ENCODE peak calls at places on chromosomes 13 and 19, in ten cellular contexts. J is GM20000; I is stimulated activated naive B cell treated with anti-CD40 and anti-IgM and Interleukin-4, amounts not matched to agents 10 μg/mL and 1 μg/mL and 100 μg/mL, for 72 hours; L is HT1080; W is stimulated activated CD4-positive, alpha-beta T cell treated with anti-CD3 and anti-CD28 coated beads, TNF-alpha, amount 100 ng/mL, for 1 hour; T is CD4-positive, alpha-beta T cell; C is kidney tubule cell; B is heart left ventricle; P is AG04450; F is activated gamma-delta T cell treated with anti-CD3 and anti-CD28 coated beads, Interleukin-2, amount 50 U/mL, for 16 hours. D is an unnamed sample.

GRCh38 chr13:18991054-18991453 is 190.6 kb downstream of the TUBA3C start:
- DNase-seq in L (peak; percentile 58), B (no peak), W (no peak), P (no peak), T (no peak), I (no peak), C (no peak), J (no peak), F (no peak), D (no peak)

GRCh38 chr13:49540552-49540951 is 44.8 kb downstream of the PHF11 start:
- DNase-seq in B (no peak), J (no peak), F (no peak), L (peak; percentile 45), T (no peak), P (no peak), C (peak; percentile 14), W (no peak), I (no peak), D (no peak)

GRCh38 chr19:2235026-2235395 is 1.1 kb downstream of the PLEKHJ1 start:
- DNase-seq in W (no peak), P (no peak), C (peak; percentile 32), F (no peak), L (no peak), T (no peak), I (no peak), J (no peak), B (no peak), D (no peak)

GRCh38 chr13:102774596-102775375 is 1.2 kb upstream of the TEX30 start:
- DNase-seq in B (no peak), L (no peak), P (no peak), J (no peak), I (no peak), F (no peak), W (no peak), C (peak; percentile 28), T (no peak), D (no peak)

GRCh38 chr13:32278456-32278855 is 36.7 kb downstream of the ZAR1L start:
- DNase-seq in B (no peak), W (no peak), J (peak; percentile 18), T (no peak), I (no peak), L (no peak), F (no peak), C (peak; percentile 30), P (peak; percentile 50), D (peak; percentile 9)

GRCh38 chr13:36905944-36906343 is 14.1 kb downstream of the SMAD9 start:
- DNase-seq in B (no peak), L (no peak), C (no peak), J (no peak), T (no peak), I (no peak), P (no peak), F (no peak), W (no peak), D (no peak)

GRCh38 chr19:9958451-9958850 is 22.1 kb upstream of the OLFM2 start:
- DNase-seq in J (no peak), T (no peak), F (no peak), P (peak; percentile 69), C (no peak), W (no peak), B (no peak), I (no peak), L (peak; percentile 5), D (peak; percentile 80)

GRCh38 chr19:48279747-48280146 is 9.9 kb downstream of the ZNF114 start:
- DNase-seq in F (no peak), L (no peak), B (no peak), J (no peak), P (no peak), W (no peak), I (no peak), C (no peak), T (no peak), D (no peak)

GRCh38 chr19:15563325-15563794 is 51.7 kb upstream of the CYP4F8 start:
- DNase-seq in F (no peak), L (no peak), T (no peak), B (peak; percentile 74), P (no peak), C (peak; percentile 43), I (no peak), J (no peak), W (no peak), D (no peak)

GRCh38 chr13:111636804-111637203 is 316.4 kb downstream of the TEX29 start:
- DNase-seq in T (no peak), W (no peak), F (no peak), J (no peak), L (no peak), B (no peak), P (no peak), C (no peak), I (no peak), D (no peak)

GRCh38 chr19:33806434-33806881 is 9.8 kb downstream of the KCTD15 start:
- DNase-seq in F (no peak), C (no peak), T (no peak), P (no peak), B (peak; percentile 24), I (no peak), J (no peak), W (no peak), L (no peak), D (no peak)

GRCh38 chr19:20167020-20167644 is at the start of gene ZNF486:
- DNase-seq in F (peak; percentile 85), L (peak; percentile 73), T (peak; percentile 84), P (peak; percentile 91), B (peak; percentile 95), C (peak; percentile 98), I (peak; percentile 94), W (peak; percentile 78), J (peak; percentile 82), D (peak; percentile 96)

GRCh38 chr13:44543424-44543823 is 32.7 kb downstream of the TSC22D1 start:
- DNase-seq in P (no peak), W (no peak), L (no peak), J (no peak), I (no peak), C (peak; percentile 26), B (no peak), F (no peak), T (no peak), D (no peak)

GRCh38 chr13:73879346-73880020 is 254.7 kb downstream of the KLF12 start:
- DNase-seq in I (no peak), W (no peak), B (no peak), C (no peak), P (no peak), T (no peak), L (no peak), F (no peak), J (no peak), D (no peak)

GRCh38 chr19:56153507-56153906 is 12.4 kb downstream of the ZNF444 start:
- DNase-seq in F (no peak), C (no peak), J (no peak), P (no peak), I (no peak), W (no peak), T (no peak), B (no peak), L (no peak), D (no peak)

GRCh38 chr13:100361504-100361903 is 227.1 kb downstream of the GGACT start:
- DNase-seq in P (no peak), L (no peak), T (no peak), I (no peak), F (no peak), B (no peak), W (no peak), J (no peak), C (no peak), D (no peak)

D was measured in fibroblast of the conjunctiva.